ENCODE peak calls at places on chromosomes 13 and 19, in four cellular contexts. One of them, this sample, is unnamed.

GRCh38 chr19:3057275-3057714 is 5.0 kb downstream of the TLE5 start:
- DNase-seq in mesendoderm: peak; percentile 51
- DNase-seq in H9: peak; percentile 51
- DNase-seq in H1: no peak
- DNase-seq in this sample: no peak

GRCh38 chr19:41175825-41176734 is 16.9 kb upstream of the CYP2S1 start:
- DNase-seq in mesendoderm: peak; percentile 99
- DNase-seq in H9: peak; percentile 96
- DNase-seq in H1: peak; percentile 75
- DNase-seq in this sample: no peak

GRCh38 chr19:1283917-1284292 is 1.8 kb upstream of the EFNA2 start:
- DNase-seq in mesendoderm: no peak
- DNase-seq in H9: no peak
- DNase-seq in H1: no peak
- DNase-seq in this sample: no peak

GRCh38 chr19:40191836-40192646 is 815 bp downstream of the MAP3K10 start:
- DNase-seq in mesendoderm: peak; percentile 77
- DNase-seq in H9: peak; percentile 77
- DNase-seq in H1: no peak
- DNase-seq in this sample: peak; percentile 61

GRCh38 chr19:41000310-41000737 is 9.2 kb downstream of the CYP2B6 start:
- DNase-seq in mesendoderm: no peak
- DNase-seq in H9: no peak
- DNase-seq in H1: no peak
- DNase-seq in this sample: no peak

GRCh38 chr13:36420437-36420891 is 11.8 kb upstream of the CCNA1 start:
- DNase-seq in mesendoderm: peak; percentile 83
- DNase-seq in H9: peak; percentile 78
- DNase-seq in H1: no peak
- DNase-seq in this sample: peak; percentile 73

GRCh38 chr19:55830656-55831055 is 1.1 kb downstream of the NLRP11 start:
- DNase-seq in mesendoderm: no peak
- DNase-seq in H9: no peak
- DNase-seq in H1: no peak
- DNase-seq in this sample: no peak

GRCh38 chr13:81487151-81487550 is 1146.2 kb upstream of the SPRY2 start:
- DNase-seq in mesendoderm: peak; percentile 88
- DNase-seq in H9: peak; percentile 50
- DNase-seq in H1: peak; percentile 15
- DNase-seq in this sample: peak; percentile 29

GRCh38 chr13:92717857-92718256 is 508.8 kb upstream of the GPC6 start:
- DNase-seq in mesendoderm: no peak
- DNase-seq in H9: no peak
- DNase-seq in H1: no peak
- DNase-seq in this sample: no peak

GRCh38 chr19:18131841-18132596 is 20.9 kb upstream of the PIK3R2 start:
- DNase-seq in mesendoderm: no peak
- DNase-seq in H9: peak; percentile 66
- DNase-seq in H1: no peak
- DNase-seq in this sample: no peak

GRCh38 chr13:74794582-74794981 is 660.4 kb upstream of the KLF12 start:
- DNase-seq in mesendoderm: peak; percentile 34
- DNase-seq in H9: no peak
- DNase-seq in H1: no peak
- DNase-seq in this sample: no peak

GRCh38 chr19:1183543-1184172 is 9.6 kb upstream of the SBNO2 start:
- DNase-seq in mesendoderm: peak; percentile 92
- DNase-seq in H9: peak; percentile 70
- DNase-seq in H1: no peak
- DNase-seq in this sample: no peak

GRCh38 chr13:36606060-36606459 is 67.8 kb upstream of the SERTM1 start:
- DNase-seq in mesendoderm: no peak
- DNase-seq in H9: no peak
- DNase-seq in H1: no peak
- DNase-seq in this sample: no peak

GRCh38 chr19:45496349-45496953 is 396 bp downstream of the RTN2 start:
- DNase-seq in mesendoderm: peak; percentile 75
- DNase-seq in H9: peak; percentile 82
- DNase-seq in H1: no peak
- DNase-seq in this sample: peak; percentile 72

GRCh38 chr13:101838305-101838835 is 385.9 kb downstream of the ITGBL1 start:
- DNase-seq in mesendoderm: no peak
- DNase-seq in H9: no peak
- DNase-seq in H1: no peak
- DNase-seq in this sample: no peak

GRCh38 chr19:9467161-9467560 is 31.3 kb downstream of the ZNF560 start:
- DNase-seq in mesendoderm: no peak
- DNase-seq in H9: no peak
- DNase-seq in H1: no peak
- DNase-seq in this sample: no peak

GRCh38 chr19:49741210-49741844 is 21.8 kb downstream of the TSKS start:
- DNase-seq in mesendoderm: no peak
- DNase-seq in H9: no peak
- DNase-seq in H1: no peak
- DNase-seq in this sample: no peak

GRCh38 chr19:37007587-37008220 is 70.5 kb upstream of the ZNF420 start:
- DNase-seq in mesendoderm: no peak
- DNase-seq in H9: no peak
- DNase-seq in H1: peak; percentile 1
- DNase-seq in this sample: no peak

GRCh38 chr19:46487802-46488445 is 7.7 kb downstream of the PNMA8B start:
- DNase-seq in mesendoderm: peak; percentile 72
- DNase-seq in H9: peak; percentile 84
- DNase-seq in H1: peak; percentile 39
- DNase-seq in this sample: peak; percentile 85

GRCh38 chr19:48683349-48683748 is 10.5 kb upstream of the NTN5 start:
- DNase-seq in mesendoderm: no peak
- DNase-seq in H9: no peak
- DNase-seq in H1: no peak
- DNase-seq in this sample: no peak

GRCh38 chr19:35457173-35457572 is 9.1 kb downstream of the FFAR2 start:
- DNase-seq in mesendoderm: no peak
- DNase-seq in H9: no peak
- DNase-seq in H1: no peak
- DNase-seq in this sample: no peak

GRCh38 chr13:30744056-30744684 is 8.8 kb downstream of the ALOX5AP start:
- DNase-seq in mesendoderm: no peak
- DNase-seq in H9: no peak
- DNase-seq in H1: no peak
- DNase-seq in this sample: no peak

GRCh38 chr13:109146912-109147624 is 517.7 kb downstream of the MYO16 start:
- DNase-seq in mesendoderm: no peak
- DNase-seq in H9: no peak
- DNase-seq in H1: no peak
- DNase-seq in this sample: no peak

GRCh38 chr19:51195316-51195586 is 29.6 kb upstream of the CD33 start:
- DNase-seq in mesendoderm: no peak
- DNase-seq in H9: no peak
- DNase-seq in H1: no peak
- DNase-seq in this sample: no peak

GRCh38 chr13:28494861-28495585 is at the start of gene FLT1:
- DNase-seq in mesendoderm: peak; percentile 91
- DNase-seq in H9: peak; percentile 82
- DNase-seq in H1: peak; percentile 39
- DNase-seq in this sample: peak; percentile 38

GRCh38 chr13:98824376-98825160 is 72.1 kb upstream of the SLC15A1 start:
- DNase-seq in mesendoderm: no peak
- DNase-seq in H9: no peak
- DNase-seq in H1: no peak
- DNase-seq in this sample: no peak

GRCh38 chr19:58338825-58339558 is 12.2 kb downstream of the ZSCAN22 start:
- DNase-seq in mesendoderm: peak; percentile 59
- DNase-seq in H9: peak; percentile 66
- DNase-seq in H1: no peak
- DNase-seq in this sample: no peak

GRCh38 chr13:43848250-43848649 is 31.3 kb downstream of the CCDC122 start:
- DNase-seq in mesendoderm: no peak
- DNase-seq in H9: no peak
- DNase-seq in H1: no peak
- DNase-seq in this sample: no peak

GRCh38 chr19:36103842-36104552 is 6.9 kb upstream of the OVOL3 start:
- DNase-seq in mesendoderm: no peak
- DNase-seq in H9: no peak
- DNase-seq in H1: no peak
- DNase-seq in this sample: no peak

GRCh38 chr19:34666958-34667265 is 10.0 kb downstream of the SCGB2B2 start:
- DNase-seq in mesendoderm: no peak
- DNase-seq in H9: no peak
- DNase-seq in H1: no peak
- DNase-seq in this sample: no peak

GRCh38 chr13:99215466-99215865 is 14.8 kb downstream of the UBAC2 start:
- DNase-seq in mesendoderm: no peak
- DNase-seq in H9: peak; percentile 43
- DNase-seq in H1: no peak
- DNase-seq in this sample: no peak

GRCh38 chr19:4814625-4815425 is 16.7 kb downstream of the TICAM1 start:
- DNase-seq in mesendoderm: no peak
- DNase-seq in H9: no peak
- DNase-seq in H1: no peak
- DNase-seq in this sample: no peak
- H3K4ac ChIP-seq in mesendoderm: no peak overlapping the region
- H3K4ac ChIP-seq in H9: no peak overlapping the region
- H3K4ac ChIP-seq in H1: no peak overlapping the region
- H3K4ac ChIP-seq in this sample: no peak overlapping the region

GRCh38 chr13:113901642-113902041 is 37.8 kb upstream of the GAS6 start:
- DNase-seq in mesendoderm: no peak
- DNase-seq in H9: no peak
- DNase-seq in H1: no peak
- DNase-seq in this sample: no peak
- H3K4ac ChIP-seq in mesendoderm: no peak overlapping the region
- H3K4ac ChIP-seq in H9: no peak overlapping the region
- H3K4ac ChIP-seq in H1: no peak overlapping the region
- H3K4ac ChIP-seq in this sample: no peak overlapping the region

GRCh38 chr13:25871389-25872125 is 180.3 kb downstream of the SHISA2 start:
- DNase-seq in mesendoderm: no peak
- DNase-seq in H9: no peak
- DNase-seq in H1: no peak
- DNase-seq in this sample: no peak

GRCh38 chr13:25864936-25865335 is 186.9 kb downstream of the SHISA2 start:
- DNase-seq in mesendoderm: no peak
- DNase-seq in H9: no peak
- DNase-seq in H1: no peak
- DNase-seq in this sample: no peak

GRCh38 chr13:25869941-25870340 is 181.9 kb downstream of the SHISA2 start:
- DNase-seq in mesendoderm: no peak
- DNase-seq in H9: no peak
- DNase-seq in H1: no peak
- DNase-seq in this sample: no peak

GRCh38 chr13:25865391-25865790 is 186.4 kb downstream of the SHISA2 start:
- DNase-seq in mesendoderm: no peak
- DNase-seq in H9: no peak
- DNase-seq in H1: no peak
- DNase-seq in this sample: no peak

DNA sequence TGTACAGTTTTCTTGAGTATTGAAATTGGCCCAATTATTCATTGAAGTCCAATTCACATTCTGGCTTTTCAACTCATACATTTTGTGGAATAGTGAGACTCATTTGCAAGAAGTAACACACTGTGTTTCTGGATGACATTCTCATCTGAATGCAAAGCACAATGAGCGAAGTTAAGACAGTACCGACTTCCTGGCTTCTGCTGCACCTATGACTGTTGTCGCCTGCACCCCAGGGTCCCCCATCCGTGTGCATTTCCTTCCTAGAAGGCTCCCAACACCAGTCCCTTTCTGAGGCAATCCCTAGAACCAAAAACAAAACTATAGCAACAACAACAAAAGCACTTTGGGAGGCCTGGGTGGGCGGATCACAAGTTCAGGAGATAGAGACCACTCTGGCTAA is 183.3 kb downstream of the SHISA2 start:
- DNase-seq in mesendoderm: no peak
- DNase-seq in H9: no peak
- DNase-seq in H1: no peak
- DNase-seq in this sample: no peak
- H3K4ac ChIP-seq in mesendoderm: no peak overlapping the region
- H3K4ac ChIP-seq in H9: no peak overlapping the region
- H3K4ac ChIP-seq in H1: no peak overlapping the region
- H3K4ac ChIP-seq in this sample: no peak overlapping the region

DNA sequence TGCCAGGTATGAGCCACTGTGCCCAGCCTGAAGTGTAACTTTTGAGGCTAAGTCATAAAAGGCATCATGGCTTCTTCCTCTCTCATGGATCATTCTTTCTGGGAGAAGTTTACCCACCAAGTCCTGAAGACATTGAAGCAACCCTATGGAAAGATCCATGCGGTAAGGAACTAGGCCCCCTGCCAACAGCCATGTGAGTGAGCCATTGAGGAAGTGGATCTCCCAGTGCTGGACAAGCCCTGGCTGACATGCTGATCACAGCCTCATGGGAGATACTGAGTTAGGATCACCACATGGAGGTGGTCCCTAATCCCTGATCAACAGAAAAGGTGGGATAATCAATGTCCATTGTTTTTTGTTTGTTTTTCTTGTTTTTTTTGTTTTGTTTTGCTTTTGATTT is 3.3 kb upstream of the NUDT19 start:
- DNase-seq in mesendoderm: no peak
- DNase-seq in H9: no peak
- DNase-seq in H1: no peak
- DNase-seq in this sample: no peak
- H3K4ac ChIP-seq in mesendoderm: no peak overlapping the region
- H3K4ac ChIP-seq in H9: no peak overlapping the region
- H3K4ac ChIP-seq in H1: no peak overlapping the region
- H3K4ac ChIP-seq in this sample: no peak overlapping the region

GRCh38 chr13:24304620-24305019 is 4.8 kb upstream of the C1QTNF9 start:
- DNase-seq in mesendoderm: no peak
- DNase-seq in H9: no peak
- DNase-seq in H1: no peak
- DNase-seq in this sample: no peak

GRCh38 chr13:24306632-24307031 is 2.7 kb upstream of the C1QTNF9 start:
- DNase-seq in mesendoderm: no peak
- DNase-seq in H9: no peak
- DNase-seq in H1: no peak
- DNase-seq in this sample: no peak

GRCh38 chr13:24308068-24308445 is 1.3 kb upstream of the C1QTNF9 start:
- DNase-seq in mesendoderm: no peak
- DNase-seq in H9: no peak
- DNase-seq in H1: no peak
- DNase-seq in this sample: no peak

GRCh38 chr13:24308488-24309020 is 826 bp upstream of the C1QTNF9 start:
- DNase-seq in mesendoderm: no peak
- DNase-seq in H9: no peak
- DNase-seq in H1: no peak
- DNase-seq in this sample: no peak

GRCh38 chr13:24307211-24308067 is 1.9 kb upstream of the C1QTNF9 start:
- DNase-seq in mesendoderm: peak; percentile 8
- DNase-seq in H9: peak; percentile 36
- DNase-seq in H1: no peak
- DNase-seq in this sample: no peak
- H3K4ac ChIP-seq in mesendoderm: no peak overlapping the region
- H3K4ac ChIP-seq in H9: no peak overlapping the region
- H3K4ac ChIP-seq in H1: no peak overlapping the region
- H3K4ac ChIP-seq in this sample: no peak overlapping the region

This sample was measured in neuronal stem cell.